ENCODE peak calls at places on chromosome 11, in eight cellular contexts. S is AG04450, F is GM23338, R is endothelial cell of umbilical vein, M is glutamatergic neuron, A is bronchial epithelial cell, U is right lobe of liver, J is MCF 10A. V is an unnamed sample.
A peak's percentile ranks its signal among the peaks of the same experiment; 100 is the strongest.

GRCh38 chr11:85857098-85857497 is 1.9 kb downstream of the CCDC83 start:
- DNase-seq in S (no peak), U (no peak), M (no peak), F (no peak), J (no peak), A (no peak), R (no peak), V (no peak)

GRCh38 chr11:1534682-1535081 is 37.4 kb downstream of the DUSP8 start:
- DNase-seq in R (no peak), S (no peak), F (no peak), M (peak; percentile 14), U (no peak), J (peak; percentile 76), A (no peak), V (no peak)

GRCh38 chr11:27373856-27374602 is 11.0 kb upstream of the CCDC34 start:
- DNase-seq in M (no peak), F (no peak), S (no peak), J (no peak), R (no peak), A (no peak), U (no peak), V (no peak)

GRCh38 chr11:518463-519202 is 11.6 kb upstream of the RNH1 start:
- DNase-seq in J (peak; percentile 98), A (peak; percentile 93), M (peak; percentile 74), U (peak; percentile 86), R (peak; percentile 97), F (peak; percentile 89), S (peak; percentile 60), V (peak; percentile 94)

GRCh38 chr11:10400856-10401255 is 54.2 kb upstream of the AMPD3 start:
- DNase-seq in R (peak; percentile 31), S (no peak), A (no peak), U (no peak), F (no peak), J (no peak), M (no peak), V (no peak)

GRCh38 chr11:10315083-10315482 is 10.2 kb downstream of the ADM start:
- DNase-seq in U (no peak), A (no peak), R (no peak), J (no peak), M (no peak), F (no peak), S (no peak), V (no peak)

GRCh38 chr11:68150029-68150428 is 28.8 kb upstream of the CHKA start:
- DNase-seq in R (peak; percentile 88), F (peak; percentile 39), S (no peak), A (peak; percentile 61), U (no peak), M (no peak), J (peak; percentile 64), V (no peak)

GRCh38 chr11:44609028-44609782 is 43.7 kb downstream of the CD82 start:
- DNase-seq in U (no peak), M (no peak), A (no peak), R (no peak), S (no peak), F (no peak), J (no peak), V (no peak)

GRCh38 chr11:62546244-62546936 is at the start of gene AHNAK:
- DNase-seq in M (peak; percentile 60), S (no peak), F (peak; percentile 76), A (peak; percentile 37), R (peak; percentile 56), U (peak; percentile 90), J (peak; percentile 70), V (no peak)

GRCh38 chr11:2703487-2704141 is 3.8 kb upstream of the KCNQ1OT1 start:
- DNase-seq in F (peak; percentile 34), R (no peak), S (no peak), A (no peak), M (peak; percentile 71), J (no peak), U (no peak), V (no peak)

GRCh38 chr11:126280595-126280994 is 2.3 kb upstream of the TIRAP start:
- DNase-seq in R (no peak), F (no peak), J (no peak), U (no peak), A (no peak), M (no peak), S (no peak), V (no peak)

GRCh38 chr11:43376594-43376993 is 17.9 kb downstream of the TTC17 start:
- DNase-seq in F (no peak), R (peak; percentile 48), M (no peak), S (peak; percentile 59), J (peak; percentile 83), A (peak; percentile 99), U (no peak), V (peak; percentile 12)

GRCh38 chr11:95089620-95090542 is at the start of gene ENDOD1:
- DNase-seq in A (peak; percentile 70), J (peak; percentile 80), U (peak; percentile 86), R (peak; percentile 87), M (peak; percentile 82), F (peak; percentile 90), S (no peak), V (no peak)

GRCh38 chr11:66015094-66015881 is 3.5 kb downstream of the CST6 start:
- DNase-seq in A (peak; percentile 7), R (peak; percentile 70), F (no peak), S (no peak), M (no peak), U (no peak), J (peak; percentile 56), V (no peak)

GRCh38 chr11:103532133-103532788 is 423.0 kb downstream of the DYNC2H1 start:
- DNase-seq in S (peak; percentile 26), M (no peak), F (no peak), R (peak; percentile 63), A (peak; percentile 72), U (no peak), J (peak; percentile 41), V (no peak)

GRCh38 chr11:59545179-59546020 is 34.1 kb downstream of the OR4D9 start:
- DNase-seq in F (peak; percentile 46), U (no peak), R (peak; percentile 23), S (no peak), J (peak; percentile 93), M (no peak), A (peak; percentile 53), V (no peak)

GRCh38 chr11:46383404-46383758 is 1.9 kb downstream of the MDK start:
- DNase-seq in U (no peak), S (no peak), A (no peak), F (no peak), M (no peak), J (no peak), R (no peak), V (no peak)
- TF ChIP-seq CTCF in U (no peak), S (no peak), A (no peak), F (no peak), M (peak; percentile 41), J (peak; percentile 6), R (no peak), V (no peak)

GRCh38 chr11:128504489-128504888 is 82.9 kb downstream of the ETS1 start:
- DNase-seq in F (no peak), M (no peak), J (no peak), R (no peak), U (no peak), A (no peak), S (no peak), V (no peak)
- TF ChIP-seq CTCF in F (no peak), M (no peak), J (no peak), R (no peak), U (no peak), A (no peak), S (no peak), V (no peak)

GRCh38 chr11:33257160-33257896 is at the start of gene HIPK3:
- DNase-seq in A (peak; percentile 52), R (peak; percentile 79), S (no peak), J (peak; percentile 69), U (peak; percentile 87), M (peak; percentile 90), F (peak; percentile 88), V (peak; percentile 54)

GRCh38 chr11:33258631-33259184 is 1.5 kb downstream of the HIPK3 start:
- DNase-seq in R (peak; percentile 80), J (no peak), S (no peak), M (no peak), U (no peak), F (no peak), A (peak; percentile 71), V (no peak)

GRCh38 chr11:33259869-33260268 is 2.7 kb downstream of the HIPK3 start:
- DNase-seq in M (no peak), S (no peak), R (peak; percentile 31), U (no peak), J (no peak), A (peak; percentile 18), F (no peak), V (no peak)

GRCh38 chr11:33256808-33257159 is 397 bp upstream of the HIPK3 start:
- DNase-seq in S (no peak), A (no peak), M (no peak), F (no peak), R (no peak), U (no peak), J (no peak), V (no peak)

DNA sequence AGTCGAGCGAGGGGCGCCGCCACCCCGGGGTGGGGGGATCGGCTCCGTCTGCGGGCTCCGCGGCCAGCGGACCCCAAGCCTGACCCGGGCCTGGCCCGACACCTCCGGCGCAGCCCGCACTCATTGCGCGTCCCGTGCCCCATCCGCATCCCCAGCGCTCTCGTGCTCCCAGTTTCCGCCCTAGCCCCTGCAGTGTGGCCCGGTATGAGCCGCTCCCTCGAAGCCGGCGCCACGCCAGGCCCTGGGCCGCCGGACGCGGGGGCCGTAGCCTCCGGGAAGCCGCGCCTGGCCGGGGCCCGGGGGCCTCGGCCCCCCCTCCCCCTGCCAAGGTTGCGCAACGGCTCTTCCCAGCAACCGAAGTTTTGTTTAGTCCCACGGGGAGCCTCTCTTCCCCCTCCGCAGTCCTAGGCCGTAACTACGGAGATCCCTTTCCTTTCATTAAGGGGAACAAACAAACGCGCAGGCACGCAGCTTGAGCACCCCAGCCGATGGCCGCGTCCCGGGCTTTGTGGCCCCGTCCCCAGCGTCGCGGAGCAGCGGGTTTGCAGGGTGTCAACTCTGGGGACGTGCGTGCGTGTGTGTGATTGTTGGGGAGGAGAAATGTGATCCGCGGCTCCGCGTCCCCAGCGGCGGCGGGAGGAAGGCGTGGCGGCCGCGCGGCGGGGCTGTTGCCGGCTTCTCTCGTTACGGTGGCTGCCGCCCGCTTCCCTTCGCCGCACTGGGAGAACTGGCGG is 883 bp downstream of the HIPK3 start:
- DNase-seq in S (peak; percentile 60), J (peak; percentile 92), A (peak; percentile 71), F (peak; percentile 76), U (peak; percentile 88), R (peak; percentile 82), M (peak; percentile 84), V (peak; percentile 84)
- TF ChIP-seq CTCF in S (peak; percentile 7), J (no peak), A (peak; percentile 46), F (no peak), U (peak; percentile 33), R (peak; percentile 7), M (no peak), V (peak; percentile 11)

DNA sequence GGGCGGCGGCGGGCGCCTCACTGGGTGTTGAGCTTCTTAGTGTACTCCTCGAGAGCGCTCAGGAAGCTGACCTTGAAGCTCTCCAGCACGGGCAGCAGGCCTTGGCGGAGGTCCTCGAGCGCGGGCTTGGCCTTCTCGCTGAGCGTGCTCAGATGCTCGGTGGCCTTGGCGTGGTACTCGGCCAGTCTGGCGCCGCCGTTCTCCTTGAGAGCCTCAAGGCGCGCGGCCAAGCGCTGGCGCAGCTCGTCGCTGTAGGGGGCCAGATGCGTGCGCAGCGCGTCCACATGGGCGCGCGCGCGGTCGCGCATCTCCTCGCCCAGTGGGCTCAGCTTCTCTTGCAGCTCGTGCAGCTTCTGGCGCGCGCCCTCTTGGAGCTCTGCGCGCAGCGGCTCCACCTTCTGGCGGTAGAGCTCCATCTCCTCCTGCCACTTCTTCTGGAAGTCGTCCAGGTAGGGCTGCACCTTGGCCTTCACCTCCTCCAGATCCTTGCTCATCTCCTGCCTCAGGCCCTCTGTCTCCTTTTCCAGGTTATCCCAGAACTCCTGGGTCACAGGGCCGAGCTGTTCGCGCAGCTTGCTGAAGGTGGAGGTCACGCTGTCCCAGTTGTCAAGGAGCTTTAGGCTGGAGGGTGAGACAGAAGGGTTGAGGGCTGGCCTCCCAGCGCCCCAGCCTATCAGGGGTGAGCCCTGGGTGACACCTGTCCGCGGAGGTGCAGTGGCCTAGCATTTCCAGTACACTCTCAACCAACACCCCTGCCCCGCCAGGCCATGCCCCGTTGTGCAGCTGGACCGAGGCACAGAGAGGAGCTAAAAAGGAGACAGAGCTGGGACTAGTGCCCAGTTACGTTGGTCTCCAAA is 1.4 kb downstream of the APOA1 start:
- DNase-seq in F (peak; percentile 95), U (peak; percentile 82), S (peak; percentile 87), A (peak; percentile 78), M (peak; percentile 82), J (peak; percentile 95), R (peak; percentile 94), V (peak; percentile 89)
- TF ChIP-seq CTCF in F (peak; percentile 57), U (peak; percentile 36), S (peak; percentile 69), A (peak; percentile 84), M (no peak), J (peak; percentile 67), R (peak; percentile 56), V (peak; percentile 64)